ENCODE peak calls at places on chromosomes 12 and 14, in nine cellular contexts. W, U, B, P, Z, M, S, T and O are unnamed samples.

GRCh38 chr12:121240484-121241202 is 30.7 kb downstream of the P2RX4 start:
- DNase-seq in W (no peak), U (peak; percentile 79), B (no peak), P (peak; percentile 25), Z (no peak), M (peak; percentile 50), S (no peak), T (no peak), O (peak; percentile 45)

GRCh38 chr12:26422839-26423398 is 227.5 kb downstream of the SSPN start:
- DNase-seq in W (no peak), U (no peak), B (no peak), P (no peak), Z (no peak), M (no peak), S (no peak), T (no peak), O (no peak)

GRCh38 chr14:89828473-89829200 is 125.9 kb downstream of the EFCAB11 start:
- DNase-seq in W (no peak), U (no peak), B (no peak), P (no peak), Z (no peak), M (no peak), S (no peak), T (no peak), O (no peak)

GRCh38 chr12:92275443-92276154 is 130.0 kb upstream of the BTG1 start:
- DNase-seq in W (no peak), U (no peak), B (no peak), P (no peak), Z (no peak), M (no peak), S (no peak), T (no peak), O (no peak)

GRCh38 chr12:130953783-130954543 is at the start of gene ADGRD1:
- DNase-seq in W (no peak), U (peak; percentile 71), B (no peak), P (no peak), Z (peak; percentile 62), M (peak; percentile 33), S (peak; percentile 88), T (no peak), O (peak; percentile 59)

GRCh38 chr14:66508846-66509621 is 1.1 kb downstream of the GPHN start:
- DNase-seq in W (peak; percentile 49), U (peak; percentile 29), B (peak; percentile 33), P (peak; percentile 25), Z (peak; percentile 57), M (peak; percentile 63), S (peak; percentile 57), T (no peak), O (peak; percentile 53)

GRCh38 chr12:79725987-79726386 is 35.2 kb upstream of the PAWR start:
- DNase-seq in W (peak; percentile 86), U (no peak), B (no peak), P (peak; percentile 39), Z (no peak), M (no peak), S (no peak), T (peak; percentile 36), O (no peak)

GRCh38 chr12:127060933-127061332 is 1206.0 kb upstream of the TMEM132C start:
- DNase-seq in W (no peak), U (no peak), B (no peak), P (no peak), Z (no peak), M (no peak), S (no peak), T (no peak), O (no peak)

GRCh38 chr14:89207925-89208328 is 209.1 kb downstream of the FOXN3 start:
- DNase-seq in W (no peak), U (no peak), B (no peak), P (no peak), Z (no peak), M (no peak), S (no peak), T (no peak), O (no peak)

DNA sequence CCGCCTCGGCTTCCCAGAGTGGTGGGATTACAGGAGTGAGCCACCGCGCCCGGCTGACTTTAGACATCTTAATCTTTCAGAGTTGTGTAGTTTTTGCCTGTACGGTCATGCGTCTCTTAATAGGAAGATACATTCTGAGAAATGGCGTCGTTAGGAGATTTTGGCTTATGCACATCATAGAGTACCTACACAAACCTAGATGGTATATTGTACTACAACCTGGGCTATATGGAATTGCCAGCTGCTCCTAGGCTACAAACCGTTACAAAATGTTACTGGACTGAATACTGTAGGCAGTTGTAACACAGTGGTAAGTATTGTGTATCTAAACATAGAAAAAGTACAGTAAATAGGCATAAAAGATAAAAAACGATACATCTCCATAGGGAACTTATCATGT is 1.3 kb downstream of the TSFM start:
- DNase-seq in W (no peak), U (no peak), B (no peak), P (no peak), Z (no peak), M (no peak), S (no peak), T (no peak), O (no peak)
- TF ChIP-seq CTCF in W (no peak), U (no peak), B (no peak), P (no peak), Z (no peak), M (no peak), S (no peak), T (no peak), O (no peak)

GRCh38 chr12:102917026-102917787 is at the start of gene PAH:
- DNase-seq in W (no peak), U (no peak), B (peak; percentile 17), P (no peak), Z (peak; percentile 86), M (peak; percentile 55), S (peak; percentile 7), T (no peak), O (peak; percentile 39)
- TF ChIP-seq CTCF in W (no peak), U (no peak), B (peak; percentile 41), P (no peak), Z (peak; percentile 25), M (no peak), S (no peak), T (no peak), O (no peak)

DNA sequence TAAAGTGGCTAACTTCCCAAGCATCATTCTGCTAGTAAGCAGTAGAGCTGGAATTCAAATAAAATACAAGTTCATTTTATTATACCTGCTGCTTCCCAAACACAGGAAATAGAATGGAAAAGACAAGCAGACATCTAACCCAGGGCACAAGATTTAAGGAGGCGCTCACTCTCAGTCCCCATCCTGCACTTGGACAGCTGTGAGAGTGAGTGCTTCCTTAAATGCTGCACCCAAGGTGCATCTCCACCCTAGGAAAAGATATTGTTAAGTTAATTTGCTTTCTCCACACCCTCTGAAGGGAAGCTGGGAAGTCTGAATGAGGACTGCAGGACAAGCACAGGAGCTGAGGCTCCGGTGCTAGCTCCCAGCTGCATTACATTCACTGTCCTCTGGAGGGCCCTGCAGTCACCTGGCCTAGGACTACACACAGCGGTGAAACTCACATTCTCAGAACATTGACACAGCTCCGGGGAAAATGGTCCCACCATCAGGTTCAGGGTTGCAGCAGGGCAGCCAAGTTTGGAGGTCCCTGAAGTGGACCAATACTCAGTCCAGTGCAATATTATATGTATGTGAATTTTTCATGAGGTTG is 14.2 kb downstream of the HEBP1 start:
- DNase-seq in W (no peak), U (no peak), B (no peak), P (peak; percentile 37), Z (peak; percentile 47), M (no peak), S (peak; percentile 41), T (no peak), O (peak; percentile 26)
- TF ChIP-seq CTCF in W (peak; percentile 60), U (peak; percentile 48), B (peak; percentile 68), P (peak; percentile 74), Z (peak; percentile 29), M (no peak), S (peak; percentile 53), T (peak; percentile 58), O (peak; percentile 51)

GRCh38 chr12:30753233-30753632 is 1.5 kb downstream of the CAPRIN2 start:
- DNase-seq in W (peak; percentile 13), U (no peak), B (no peak), P (peak; percentile 40), Z (peak; percentile 33), M (no peak), S (peak; percentile 50), T (no peak), O (peak; percentile 28)
- TF ChIP-seq CTCF in W (no peak), U (peak; percentile 20), B (peak; percentile 64), P (peak; percentile 74), Z (peak; percentile 34), M (no peak), S (peak; percentile 65), T (peak; percentile 62), O (peak; percentile 39)

GRCh38 chr14:75002392-75003249 is at the start of gene EIF2B2:
- DNase-seq in W (peak; percentile 99), U (peak; percentile 98), B (peak; percentile 96), P (peak; percentile 97), Z (peak; percentile 98), M (peak; percentile 97), S (peak; percentile 98), T (peak; percentile 61), O (peak; percentile 98)
- TF ChIP-seq CTCF in W (no peak), U (peak; percentile 42), B (peak; percentile 30), P (peak; percentile 23), Z (no peak), M (no peak), S (peak; percentile 18), T (no peak), O (peak; percentile 13)

DNA sequence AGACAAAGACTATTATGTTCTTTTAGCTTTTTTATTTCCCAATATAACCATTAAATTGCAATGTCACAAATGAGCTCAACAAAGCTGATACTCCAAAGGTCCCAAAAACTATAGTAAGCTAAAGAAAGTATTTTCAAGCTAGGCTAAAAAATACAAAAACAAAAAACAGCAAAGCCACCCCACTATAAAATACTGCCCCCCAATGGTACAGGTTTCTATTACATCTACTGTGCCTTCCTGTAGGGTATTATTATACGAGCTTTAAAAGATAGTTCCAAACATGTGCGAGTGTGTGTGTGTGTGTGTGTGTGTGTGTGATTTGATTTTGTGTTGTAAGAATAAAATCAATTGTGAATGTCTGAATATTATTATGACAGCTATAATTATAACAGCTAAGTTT is 1.1 kb downstream of the IFNG start:
- DNase-seq in W (peak; percentile 35), U (no peak), B (no peak), P (peak; percentile 17), Z (no peak), M (no peak), S (peak; percentile 28), T (no peak), O (no peak)
- TF ChIP-seq CTCF in W (peak; percentile 49), U (peak; percentile 36), B (peak; percentile 46), P (peak; percentile 30), Z (peak; percentile 31), M (peak; percentile 7), S (peak; percentile 33), T (peak; percentile 24), O (no peak)